ENCODE peak calls at places on chromosomes 16 and 17, in seven cellular contexts. U, R, N, W, M, G and O are unnamed samples.

GRCh38 chr17:51351890-51352289 is 91.5 kb downstream of the UTP18 start:
- DNase-seq in U (no peak), R (no peak), N (no peak), W (no peak), M (no peak), G (peak), O (no peak)

GRCh38 chr16:15415411-15416070 is 18.8 kb upstream of the BMERB1 start:
- DNase-seq in U (no peak), R (no peak), N (no peak), W (no peak), M (peak), G (no peak), O (no peak)

GRCh38 chr17:79997004-79997673 is 38.5 kb downstream of the TBC1D16 start:
- DNase-seq in U (peak), R (peak), N (peak), W (no peak), M (no peak), G (no peak), O (peak)

GRCh38 chr16:56408379-56409098 is 16.8 kb downstream of the AMFR start:
- DNase-seq in U (no peak), R (no peak), N (no peak), W (no peak), M (no peak), G (no peak), O (no peak)

GRCh38 chr17:9002236-9002609 is 19.1 kb upstream of the NTN1 start:
- DNase-seq in U (no peak), R (no peak), N (no peak), W (no peak), M (no peak), G (no peak), O (no peak)

GRCh38 chr16:68936729-68937631 is 93.6 kb downstream of the TANGO6 start:
- DNase-seq in U (no peak), R (no peak), N (no peak), W (no peak), M (peak), G (peak), O (no peak)

GRCh38 chr17:57004944-57005579 is 27.1 kb downstream of the SCPEP1 start:
- DNase-seq in U (no peak), R (peak), N (no peak), W (peak), M (no peak), G (no peak), O (no peak)

GRCh38 chr17:43753488-43754129 is 5.0 kb downstream of the SOST start:
- DNase-seq in U (no peak), R (no peak), N (no peak), W (no peak), M (peak), G (no peak), O (no peak)

GRCh38 chr17:1957037-1957436 is 68.1 kb downstream of the RTN4RL1 start:
- DNase-seq in U (no peak), R (no peak), N (no peak), W (no peak), M (peak), G (no peak), O (no peak)

GRCh38 chr17:41540921-41541625 is 13.0 kb upstream of the KRT19 start:
- DNase-seq in U (no peak), R (no peak), N (no peak), W (no peak), M (no peak), G (no peak), O (no peak)